ENCODE peak calls at places on chromosomes 2 and 18, in seven cellular contexts. C is coronary artery, T is neural progenitor cell, Y is MM.1S, J is lower lobe of right lung, Z is K562, L is IMR-90. B is an unnamed sample.

GRCh38 chr2:72738096-72738495 is 87.7 kb downstream of the EXOC6B start:
- DNase-seq in C (no peak), T (no peak), Y (no peak), J (no peak), Z (no peak), L (peak), B (no peak)

GRCh38 chr2:40746150-40746549 is 294.3 kb upstream of the SLC8A1 start:
- DNase-seq in C (no peak), T (no peak), Y (peak), J (no peak), Z (no peak), L (no peak), B (no peak)

GRCh38 chr2:169086893-169087467 is 17.6 kb downstream of the DHRS9 start:
- DNase-seq in C (no peak), T (no peak), Y (no peak), J (peak), Z (no peak), L (no peak), B (no peak)

GRCh38 chr2:238727585-238728321 is 120.1 kb upstream of the TWIST2 start:
- DNase-seq in C (peak), T (no peak), Y (no peak), J (no peak), Z (no peak), L (peak), B (no peak)

GRCh38 chr2:240455719-240456606 is 20.5 kb downstream of the GPC1 start:
- DNase-seq in C (no peak), T (peak), Y (no peak), J (no peak), Z (no peak), L (no peak), B (no peak)

GRCh38 chr2:163778045-163778753 is 42.4 kb upstream of the FIGN start:
- DNase-seq in C (no peak), T (no peak), Y (no peak), J (no peak), Z (no peak), L (peak), B (peak)

GRCh38 chr2:202510911-202511310 is 123.9 kb upstream of the FAM117B start:
- DNase-seq in C (no peak), T (no peak), Y (no peak), J (no peak), Z (no peak), L (peak), B (no peak)

GRCh38 chr2:98882971-98883779 is 52.9 kb downstream of the CRACDL start:
- DNase-seq in C (no peak), T (no peak), Y (no peak), J (no peak), Z (no peak), L (no peak), B (no peak)

GRCh38 chr2:31675485-31675901 is 94.8 kb upstream of the SRD5A2 start:
- DNase-seq in C (no peak), T (peak), Y (no peak), J (no peak), Z (no peak), L (no peak), B (no peak)

GRCh38 chr2:20919301-20919800 is 96.5 kb upstream of the LDAH start:
- DNase-seq in C (no peak), T (no peak), Y (no peak), J (no peak), Z (no peak), L (no peak), B (no peak)

GRCh38 chr2:27809761-27810241 is 38.3 kb downstream of the MRPL33 start:
- DNase-seq in C (no peak), T (no peak), Y (no peak), J (no peak), Z (no peak), L (peak), B (no peak)

GRCh38 chr2:20453087-20453486 is 6.2 kb downstream of the RHOB start:
- DNase-seq in C (peak), T (no peak), Y (no peak), J (no peak), Z (no peak), L (no peak), B (no peak)

GRCh38 chr2:29293830-29294438 is 178.7 kb downstream of the CLIP4 start:
- DNase-seq in C (no peak), T (peak), Y (peak), J (no peak), Z (peak), L (peak), B (peak)

GRCh38 chr2:174750923-174751441 is 13.3 kb downstream of the CHRNA1 start:
- DNase-seq in C (no peak), T (no peak), Y (peak), J (no peak), Z (no peak), L (no peak), B (no peak)

GRCh38 chr18:63177822-63178525 is 141.6 kb downstream of the BCL2 start:
- DNase-seq in C (no peak), T (no peak), Y (no peak), J (no peak), Z (no peak), L (no peak), B (no peak)

GRCh38 chr2:240916571-240917008 is 10.5 kb downstream of the CROCC2 start:
- DNase-seq in C (no peak), T (peak), Y (no peak), J (peak), Z (peak), L (peak), B (peak)

GRCh38 chr18:32980896-32981295 is 208.1 kb upstream of the KLHL14 start:
- DNase-seq in C (no peak), T (no peak), Y (no peak), J (no peak), Z (no peak), L (no peak), B (no peak)

GRCh38 chr2:85541262-85541661 is 2.3 kb downstream of the MAT2A start:
- DNase-seq in C (no peak), T (no peak), Y (no peak), J (no peak), Z (no peak), L (no peak), B (no peak)
- H3K4me3 ChIP-seq in C (peak), T (peak), Y (peak), J (peak), Z (peak), L (peak), B (peak)

GRCh38 chr2:75524276-75524911 is 36.3 kb downstream of the EVA1A start:
- DNase-seq in C (no peak), T (no peak), Y (no peak), J (no peak), Z (no peak), L (no peak), B (no peak)
- H3K27ac ChIP-seq in C (no peak), T (no peak), Y (no peak), J (no peak), Z (no peak), L (no peak), B (no peak)

GRCh38 chr2:74556159-74556558 is 1.6 kb downstream of the DOK1 start:
- DNase-seq in C (peak), T (no peak), Y (no peak), J (no peak), Z (no peak), L (no peak), B (no peak)
- H3K4me3 ChIP-seq in C (peak), T (no peak), Y (no peak), J (peak), Z (no peak), L (no peak), B (no peak)

GRCh38 chr2:191311156-191311555 is 66.0 kb downstream of the MYO1B start:
- DNase-seq in C (no peak), T (no peak), Y (no peak), J (no peak), Z (no peak), L (no peak), B (no peak)

GRCh38 chr2:191312163-191312562 is 67.0 kb downstream of the MYO1B start:
- DNase-seq in C (no peak), T (no peak), Y (no peak), J (no peak), Z (no peak), L (no peak), B (no peak)

GRCh38 chr2:191314697-191315364 is 69.6 kb downstream of the MYO1B start:
- DNase-seq in C (no peak), T (no peak), Y (no peak), J (no peak), Z (no peak), L (no peak), B (no peak)

GRCh38 chr2:191312662-191313061 is 67.5 kb downstream of the MYO1B start:
- DNase-seq in C (no peak), T (no peak), Y (no peak), J (no peak), Z (no peak), L (no peak), B (no peak)

GRCh38 chr2:191311627-191312026 is 66.4 kb downstream of the MYO1B start:
- DNase-seq in C (no peak), T (no peak), Y (no peak), J (no peak), Z (no peak), L (peak), B (no peak)
- H3K27ac ChIP-seq in C (no peak), T (no peak), Y (no peak), J (no peak), Z (no peak), L (no peak), B (no peak)

GRCh38 chr2:166786707-166787106 is 101.6 kb upstream of the XIRP2 start:
- DNase-seq in C (no peak), T (no peak), Y (no peak), J (no peak), Z (no peak), L (no peak), B (no peak)
- H3K4me3 ChIP-seq in C (no peak), T (no peak), Y (no peak), J (no peak), Z (no peak), L (no peak), B (no peak)

GRCh38 chr18:28108801-28109200 is 68.1 kb downstream of the CDH2 start:
- DNase-seq in C (no peak), T (peak), Y (no peak), J (no peak), Z (no peak), L (no peak), B (no peak)
- H3K27ac ChIP-seq in C (no peak), T (peak), Y (no peak), J (no peak), Z (no peak), L (no peak), B (no peak)

B was measured in SJSA1.